ENCODE peak calls at places on chromosomes 3 and 15, in nine cellular contexts. One of them, this sample, is unnamed.

GRCh38 chr3:86774082-86774691 is 216.8 kb downstream of the VGLL3 start:
- DNase-seq in mesenchymal stem cell: peak; percentile 53
- DNase-seq in stimulated activated effector memory CD8-positive, alpha-beta T cell treated with anti-CD3 and anti-CD28 coated beads, Interleukin-12 subunit alpha, Interleukin-12 subunit beta, amount 100 ng/mL, for 72 hours: no peak
- DNase-seq in EL: peak; percentile 54
- DNase-seq in heart right ventricle: no peak
- DNase-seq in neural crest cell: no peak
- DNase-seq in fibroblast of lung: peak; percentile 32
- DNase-seq in stimulated activated CD4-positive, alpha-beta T cell treated with anti-CD3 and anti-CD28 coated beads, Interleukin-2, amount 100 ng/mL, for 48 hours: no peak
- DNase-seq in Right ventricle myocardium superior: no peak
- DNase-seq in this sample: no peak

GRCh38 chr3:58266577-58266976 is 29.0 kb downstream of the ABHD6 start:
- DNase-seq in stimulated activated CD4-positive, alpha-beta T cell treated with anti-CD3 and anti-CD28 coated beads, Interleukin-2, amount 100 ng/mL, for 48 hours: no peak
- DNase-seq in stimulated activated effector memory CD8-positive, alpha-beta T cell treated with anti-CD3 and anti-CD28 coated beads, Interleukin-12 subunit alpha, Interleukin-12 subunit beta, amount 100 ng/mL, for 72 hours: no peak
- DNase-seq in EL: no peak
- DNase-seq in Right ventricle myocardium superior: no peak
- DNase-seq in heart right ventricle: no peak
- DNase-seq in neural crest cell: no peak
- DNase-seq in fibroblast of lung: no peak
- DNase-seq in mesenchymal stem cell: no peak
- DNase-seq in this sample: no peak

GRCh38 chr15:96851613-96852012 is 521.1 kb downstream of the NR2F2 start:
- DNase-seq in stimulated activated CD4-positive, alpha-beta T cell treated with anti-CD3 and anti-CD28 coated beads, Interleukin-2, amount 100 ng/mL, for 48 hours: no peak
- DNase-seq in neural crest cell: no peak
- DNase-seq in Right ventricle myocardium superior: no peak
- DNase-seq in EL: peak; percentile 81
- DNase-seq in heart right ventricle: no peak
- DNase-seq in fibroblast of lung: peak; percentile 72
- DNase-seq in stimulated activated effector memory CD8-positive, alpha-beta T cell treated with anti-CD3 and anti-CD28 coated beads, Interleukin-12 subunit alpha, Interleukin-12 subunit beta, amount 100 ng/mL, for 72 hours: no peak
- DNase-seq in mesenchymal stem cell: peak; percentile 41
- DNase-seq in this sample: no peak

GRCh38 chr15:100572362-100572983 is 29.5 kb downstream of the LINS1 start:
- DNase-seq in stimulated activated CD4-positive, alpha-beta T cell treated with anti-CD3 and anti-CD28 coated beads, Interleukin-2, amount 100 ng/mL, for 48 hours: no peak
- DNase-seq in mesenchymal stem cell: peak; percentile 11
- DNase-seq in fibroblast of lung: no peak
- DNase-seq in neural crest cell: no peak
- DNase-seq in EL: no peak
- DNase-seq in Right ventricle myocardium superior: no peak
- DNase-seq in stimulated activated effector memory CD8-positive, alpha-beta T cell treated with anti-CD3 and anti-CD28 coated beads, Interleukin-12 subunit alpha, Interleukin-12 subunit beta, amount 100 ng/mL, for 72 hours: no peak
- DNase-seq in heart right ventricle: no peak
- DNase-seq in this sample: no peak

GRCh38 chr3:128619146-128619890 is 31.3 kb downstream of the RPN1 start:
- DNase-seq in Right ventricle myocardium superior: no peak
- DNase-seq in stimulated activated CD4-positive, alpha-beta T cell treated with anti-CD3 and anti-CD28 coated beads, Interleukin-2, amount 100 ng/mL, for 48 hours: no peak
- DNase-seq in stimulated activated effector memory CD8-positive, alpha-beta T cell treated with anti-CD3 and anti-CD28 coated beads, Interleukin-12 subunit alpha, Interleukin-12 subunit beta, amount 100 ng/mL, for 72 hours: peak; percentile 62
- DNase-seq in heart right ventricle: no peak
- DNase-seq in EL: peak; percentile 87
- DNase-seq in fibroblast of lung: peak; percentile 75
- DNase-seq in mesenchymal stem cell: peak; percentile 95
- DNase-seq in neural crest cell: no peak
- DNase-seq in this sample: no peak

GRCh38 chr3:181534881-181535280 is 176.8 kb upstream of the SOX2 start:
- DNase-seq in stimulated activated CD4-positive, alpha-beta T cell treated with anti-CD3 and anti-CD28 coated beads, Interleukin-2, amount 100 ng/mL, for 48 hours: no peak
- DNase-seq in heart right ventricle: no peak
- DNase-seq in EL: no peak
- DNase-seq in mesenchymal stem cell: no peak
- DNase-seq in stimulated activated effector memory CD8-positive, alpha-beta T cell treated with anti-CD3 and anti-CD28 coated beads, Interleukin-12 subunit alpha, Interleukin-12 subunit beta, amount 100 ng/mL, for 72 hours: no peak
- DNase-seq in Right ventricle myocardium superior: no peak
- DNase-seq in neural crest cell: no peak
- DNase-seq in fibroblast of lung: peak; percentile 40
- DNase-seq in this sample: no peak

GRCh38 chr15:70519616-70520015 is 243.7 kb downstream of the UACA start:
- DNase-seq in stimulated activated effector memory CD8-positive, alpha-beta T cell treated with anti-CD3 and anti-CD28 coated beads, Interleukin-12 subunit alpha, Interleukin-12 subunit beta, amount 100 ng/mL, for 72 hours: no peak
- DNase-seq in EL: no peak
- DNase-seq in mesenchymal stem cell: no peak
- DNase-seq in Right ventricle myocardium superior: no peak
- DNase-seq in stimulated activated CD4-positive, alpha-beta T cell treated with anti-CD3 and anti-CD28 coated beads, Interleukin-2, amount 100 ng/mL, for 48 hours: no peak
- DNase-seq in heart right ventricle: no peak
- DNase-seq in neural crest cell: no peak
- DNase-seq in fibroblast of lung: no peak
- DNase-seq in this sample: no peak

GRCh38 chr15:23642413-23643044 is 5.1 kb downstream of the MAGEL2 start:
- DNase-seq in EL: peak; percentile 40
- DNase-seq in heart right ventricle: peak; percentile 30
- DNase-seq in stimulated activated effector memory CD8-positive, alpha-beta T cell treated with anti-CD3 and anti-CD28 coated beads, Interleukin-12 subunit alpha, Interleukin-12 subunit beta, amount 100 ng/mL, for 72 hours: no peak
- DNase-seq in fibroblast of lung: peak; percentile 41
- DNase-seq in mesenchymal stem cell: peak; percentile 53
- DNase-seq in stimulated activated CD4-positive, alpha-beta T cell treated with anti-CD3 and anti-CD28 coated beads, Interleukin-2, amount 100 ng/mL, for 48 hours: peak; percentile 41
- DNase-seq in neural crest cell: peak; percentile 63
- DNase-seq in Right ventricle myocardium superior: peak; percentile 52
- DNase-seq in this sample: no peak

GRCh38 chr3:60555704-60556340 is 695.4 kb downstream of the FHIT start:
- DNase-seq in neural crest cell: no peak
- DNase-seq in mesenchymal stem cell: peak; percentile 24
- DNase-seq in stimulated activated effector memory CD8-positive, alpha-beta T cell treated with anti-CD3 and anti-CD28 coated beads, Interleukin-12 subunit alpha, Interleukin-12 subunit beta, amount 100 ng/mL, for 72 hours: no peak
- DNase-seq in fibroblast of lung: peak; percentile 88
- DNase-seq in EL: no peak
- DNase-seq in stimulated activated CD4-positive, alpha-beta T cell treated with anti-CD3 and anti-CD28 coated beads, Interleukin-2, amount 100 ng/mL, for 48 hours: no peak
- DNase-seq in Right ventricle myocardium superior: no peak
- DNase-seq in heart right ventricle: no peak
- DNase-seq in this sample: no peak

GRCh38 chr3:132211896-132212295 is 105.3 kb upstream of the ACP3 start:
- DNase-seq in EL: no peak
- DNase-seq in neural crest cell: no peak
- DNase-seq in mesenchymal stem cell: peak; percentile 11
- DNase-seq in stimulated activated effector memory CD8-positive, alpha-beta T cell treated with anti-CD3 and anti-CD28 coated beads, Interleukin-12 subunit alpha, Interleukin-12 subunit beta, amount 100 ng/mL, for 72 hours: no peak
- DNase-seq in Right ventricle myocardium superior: no peak
- DNase-seq in fibroblast of lung: no peak
- DNase-seq in stimulated activated CD4-positive, alpha-beta T cell treated with anti-CD3 and anti-CD28 coated beads, Interleukin-2, amount 100 ng/mL, for 48 hours: no peak
- DNase-seq in heart right ventricle: no peak
- DNase-seq in this sample: no peak

GRCh38 chr3:101848754-101849713 is at the start of gene NFKBIZ:
- DNase-seq in mesenchymal stem cell: peak; percentile 96
- DNase-seq in Right ventricle myocardium superior: peak; percentile 98
- DNase-seq in fibroblast of lung: peak; percentile 92
- DNase-seq in stimulated activated effector memory CD8-positive, alpha-beta T cell treated with anti-CD3 and anti-CD28 coated beads, Interleukin-12 subunit alpha, Interleukin-12 subunit beta, amount 100 ng/mL, for 72 hours: peak; percentile 95
- DNase-seq in neural crest cell: peak; percentile 79
- DNase-seq in EL: peak; percentile 95
- DNase-seq in heart right ventricle: peak; percentile 98
- DNase-seq in stimulated activated CD4-positive, alpha-beta T cell treated with anti-CD3 and anti-CD28 coated beads, Interleukin-2, amount 100 ng/mL, for 48 hours: peak; percentile 89
- DNase-seq in this sample: peak; percentile 83

GRCh38 chr15:63185206-63185605 is 4.2 kb upstream of the RAB8B start:
- DNase-seq in fibroblast of lung: no peak
- DNase-seq in stimulated activated effector memory CD8-positive, alpha-beta T cell treated with anti-CD3 and anti-CD28 coated beads, Interleukin-12 subunit alpha, Interleukin-12 subunit beta, amount 100 ng/mL, for 72 hours: no peak
- DNase-seq in EL: no peak
- DNase-seq in neural crest cell: no peak
- DNase-seq in stimulated activated CD4-positive, alpha-beta T cell treated with anti-CD3 and anti-CD28 coated beads, Interleukin-2, amount 100 ng/mL, for 48 hours: no peak
- DNase-seq in Right ventricle myocardium superior: no peak
- DNase-seq in heart right ventricle: no peak
- DNase-seq in mesenchymal stem cell: no peak
- DNase-seq in this sample: no peak

GRCh38 chr15:83694030-83694429 is 40.1 kb downstream of the ADAMTSL3 start:
- DNase-seq in Right ventricle myocardium superior: no peak
- DNase-seq in stimulated activated CD4-positive, alpha-beta T cell treated with anti-CD3 and anti-CD28 coated beads, Interleukin-2, amount 100 ng/mL, for 48 hours: no peak
- DNase-seq in fibroblast of lung: peak; percentile 60
- DNase-seq in mesenchymal stem cell: peak; percentile 75
- DNase-seq in heart right ventricle: peak; percentile 17
- DNase-seq in neural crest cell: no peak
- DNase-seq in stimulated activated effector memory CD8-positive, alpha-beta T cell treated with anti-CD3 and anti-CD28 coated beads, Interleukin-12 subunit alpha, Interleukin-12 subunit beta, amount 100 ng/mL, for 72 hours: no peak
- DNase-seq in EL: no peak
- DNase-seq in this sample: no peak

GRCh38 chr3:133924041-133924440 is 28.4 kb upstream of the RAB6B start:
- DNase-seq in stimulated activated CD4-positive, alpha-beta T cell treated with anti-CD3 and anti-CD28 coated beads, Interleukin-2, amount 100 ng/mL, for 48 hours: no peak
- DNase-seq in mesenchymal stem cell: no peak
- DNase-seq in stimulated activated effector memory CD8-positive, alpha-beta T cell treated with anti-CD3 and anti-CD28 coated beads, Interleukin-12 subunit alpha, Interleukin-12 subunit beta, amount 100 ng/mL, for 72 hours: no peak
- DNase-seq in EL: no peak
- DNase-seq in Right ventricle myocardium superior: no peak
- DNase-seq in neural crest cell: no peak
- DNase-seq in fibroblast of lung: peak; percentile 30
- DNase-seq in heart right ventricle: no peak
- DNase-seq in this sample: no peak

GRCh38 chr15:93331545-93332117 is 242.6 kb upstream of the RGMA start:
- DNase-seq in stimulated activated CD4-positive, alpha-beta T cell treated with anti-CD3 and anti-CD28 coated beads, Interleukin-2, amount 100 ng/mL, for 48 hours: no peak
- DNase-seq in mesenchymal stem cell: no peak
- DNase-seq in stimulated activated effector memory CD8-positive, alpha-beta T cell treated with anti-CD3 and anti-CD28 coated beads, Interleukin-12 subunit alpha, Interleukin-12 subunit beta, amount 100 ng/mL, for 72 hours: no peak
- DNase-seq in neural crest cell: no peak
- DNase-seq in heart right ventricle: no peak
- DNase-seq in Right ventricle myocardium superior: no peak
- DNase-seq in fibroblast of lung: no peak
- DNase-seq in EL: no peak
- DNase-seq in this sample: peak; percentile 34

GRCh38 chr3:79380581-79380980 is 387.2 kb downstream of the ROBO1 start:
- DNase-seq in neural crest cell: no peak
- DNase-seq in stimulated activated effector memory CD8-positive, alpha-beta T cell treated with anti-CD3 and anti-CD28 coated beads, Interleukin-12 subunit alpha, Interleukin-12 subunit beta, amount 100 ng/mL, for 72 hours: no peak
- DNase-seq in Right ventricle myocardium superior: no peak
- DNase-seq in mesenchymal stem cell: no peak
- DNase-seq in heart right ventricle: no peak
- DNase-seq in fibroblast of lung: peak; percentile 9
- DNase-seq in stimulated activated CD4-positive, alpha-beta T cell treated with anti-CD3 and anti-CD28 coated beads, Interleukin-2, amount 100 ng/mL, for 48 hours: no peak
- DNase-seq in EL: peak; percentile 18
- DNase-seq in this sample: no peak

GRCh38 chr15:36579792-36580431 is 486 bp downstream of the CDIN1 start:
- DNase-seq in fibroblast of lung: no peak
- DNase-seq in EL: no peak
- DNase-seq in neural crest cell: no peak
- DNase-seq in stimulated activated CD4-positive, alpha-beta T cell treated with anti-CD3 and anti-CD28 coated beads, Interleukin-2, amount 100 ng/mL, for 48 hours: no peak
- DNase-seq in mesenchymal stem cell: no peak
- DNase-seq in heart right ventricle: peak; percentile 24
- DNase-seq in Right ventricle myocardium superior: no peak
- DNase-seq in stimulated activated effector memory CD8-positive, alpha-beta T cell treated with anti-CD3 and anti-CD28 coated beads, Interleukin-12 subunit alpha, Interleukin-12 subunit beta, amount 100 ng/mL, for 72 hours: no peak
- DNase-seq in this sample: no peak

GRCh38 chr15:30882861-30883433 is 20.8 kb upstream of the FAN1 start:
- DNase-seq in mesenchymal stem cell: no peak
- DNase-seq in Right ventricle myocardium superior: no peak
- DNase-seq in EL: no peak
- DNase-seq in stimulated activated CD4-positive, alpha-beta T cell treated with anti-CD3 and anti-CD28 coated beads, Interleukin-2, amount 100 ng/mL, for 48 hours: no peak
- DNase-seq in heart right ventricle: no peak
- DNase-seq in fibroblast of lung: no peak
- DNase-seq in stimulated activated effector memory CD8-positive, alpha-beta T cell treated with anti-CD3 and anti-CD28 coated beads, Interleukin-12 subunit alpha, Interleukin-12 subunit beta, amount 100 ng/mL, for 72 hours: no peak
- DNase-seq in neural crest cell: no peak
- DNase-seq in this sample: no peak

GRCh38 chr15:58083526-58083925 is 18.0 kb upstream of the ALDH1A2 start:
- DNase-seq in EL: no peak
- DNase-seq in stimulated activated CD4-positive, alpha-beta T cell treated with anti-CD3 and anti-CD28 coated beads, Interleukin-2, amount 100 ng/mL, for 48 hours: no peak
- DNase-seq in fibroblast of lung: no peak
- DNase-seq in heart right ventricle: no peak
- DNase-seq in stimulated activated effector memory CD8-positive, alpha-beta T cell treated with anti-CD3 and anti-CD28 coated beads, Interleukin-12 subunit alpha, Interleukin-12 subunit beta, amount 100 ng/mL, for 72 hours: no peak
- DNase-seq in neural crest cell: no peak
- DNase-seq in Right ventricle myocardium superior: no peak
- DNase-seq in mesenchymal stem cell: no peak
- DNase-seq in this sample: no peak

GRCh38 chr3:170524072-170524471 is 61.8 kb downstream of the SLC7A14 start:
- DNase-seq in heart right ventricle: no peak
- DNase-seq in fibroblast of lung: peak; percentile 18
- DNase-seq in stimulated activated effector memory CD8-positive, alpha-beta T cell treated with anti-CD3 and anti-CD28 coated beads, Interleukin-12 subunit alpha, Interleukin-12 subunit beta, amount 100 ng/mL, for 72 hours: no peak
- DNase-seq in neural crest cell: no peak
- DNase-seq in EL: peak; percentile 18
- DNase-seq in stimulated activated CD4-positive, alpha-beta T cell treated with anti-CD3 and anti-CD28 coated beads, Interleukin-2, amount 100 ng/mL, for 48 hours: no peak
- DNase-seq in Right ventricle myocardium superior: no peak
- DNase-seq in mesenchymal stem cell: no peak
- DNase-seq in this sample: no peak

GRCh38 chr3:75886971-75887526 is 101.7 kb upstream of the ZNF717 start:
- DNase-seq in stimulated activated effector memory CD8-positive, alpha-beta T cell treated with anti-CD3 and anti-CD28 coated beads, Interleukin-12 subunit alpha, Interleukin-12 subunit beta, amount 100 ng/mL, for 72 hours: no peak
- DNase-seq in neural crest cell: no peak
- DNase-seq in Right ventricle myocardium superior: no peak
- DNase-seq in EL: peak; percentile 48
- DNase-seq in mesenchymal stem cell: peak; percentile 70
- DNase-seq in fibroblast of lung: no peak
- DNase-seq in stimulated activated CD4-positive, alpha-beta T cell treated with anti-CD3 and anti-CD28 coated beads, Interleukin-2, amount 100 ng/mL, for 48 hours: no peak
- DNase-seq in heart right ventricle: no peak
- DNase-seq in this sample: no peak